ENCODE peak calls at places on chromosomes 12 and 14, in four cellular contexts. One of them, this sample, is unnamed. For H3K4me1, the result is how much of the 10 kb centered on the place peaks cover.

GRCh38 chr12:81759215-81759991 is at the start of gene PPFIA2:
- DNase-seq in left lung: peak
- DNase-seq in transverse colon: no peak
- DNase-seq in neural progenitor cell: peak
- DNase-seq in this sample: peak

GRCh38 chr12:124884587-124885438 is 21.1 kb upstream of the SCARB1 start:
- DNase-seq in left lung: no peak
- DNase-seq in transverse colon: peak
- DNase-seq in neural progenitor cell: peak
- DNase-seq in this sample: no peak

GRCh38 chr14:90785474-90785873 is 30.8 kb downstream of the TTC7B start:
- DNase-seq in left lung: peak
- DNase-seq in transverse colon: peak
- DNase-seq in neural progenitor cell: no peak
- DNase-seq in this sample: no peak

GRCh38 chr12:78085562-78086182 is 255.0 kb downstream of the NAV3 start:
- DNase-seq in left lung: no peak
- DNase-seq in transverse colon: no peak
- DNase-seq in neural progenitor cell: no peak
- DNase-seq in this sample: no peak

GRCh38 chr12:91250273-91250672 is 67.7 kb upstream of the DCN start:
- DNase-seq in left lung: no peak
- DNase-seq in transverse colon: no peak
- DNase-seq in neural progenitor cell: no peak
- DNase-seq in this sample: no peak

GRCh38 chr14:76924363-76925151 is 98.3 kb downstream of the LRRC74A start:
- DNase-seq in left lung: no peak
- DNase-seq in transverse colon: no peak
- DNase-seq in neural progenitor cell: peak
- DNase-seq in this sample: no peak

GRCh38 chr14:22887990-22888378 is 5.0 kb downstream of the REM2 start:
- DNase-seq in left lung: no peak
- DNase-seq in transverse colon: peak
- DNase-seq in neural progenitor cell: no peak
- DNase-seq in this sample: no peak

GRCh38 chr12:75208851-75209781 is 523 bp downstream of the KCNC2 start:
- DNase-seq in left lung: no peak
- DNase-seq in transverse colon: no peak
- DNase-seq in neural progenitor cell: peak
- DNase-seq in this sample: no peak

DNA sequence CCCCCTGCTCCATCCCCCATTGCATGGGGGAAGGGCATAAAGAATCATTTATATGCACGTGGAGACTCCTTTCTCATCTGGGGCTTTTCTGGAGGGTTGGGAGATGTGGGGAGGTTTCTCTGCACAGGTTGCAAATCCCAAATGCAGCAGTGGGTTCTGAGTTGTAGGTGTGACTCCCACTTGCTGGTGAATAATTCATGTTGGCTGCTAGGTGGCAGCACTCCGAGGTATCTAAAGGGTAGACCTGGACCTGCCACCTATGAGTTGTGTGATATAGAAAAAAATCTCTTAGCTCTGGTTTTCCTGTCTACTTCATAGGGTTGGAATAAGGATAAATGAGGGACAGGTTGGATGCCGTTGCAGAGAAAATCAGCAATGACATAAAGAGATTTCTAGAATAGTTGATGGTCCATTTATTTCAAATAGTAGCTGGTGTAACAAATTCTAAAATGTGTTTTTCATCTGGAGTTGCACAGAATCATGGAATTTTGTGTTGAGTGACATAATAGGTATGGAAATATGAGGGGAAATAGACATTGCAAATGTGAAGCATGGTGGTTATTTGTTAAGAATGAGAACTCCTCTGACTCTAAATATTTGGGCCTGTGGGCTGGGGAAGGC is 4.6 kb downstream of the MARCHF9 start:
- DNase-seq in left lung: no peak
- DNase-seq in transverse colon: no peak
- DNase-seq in neural progenitor cell: no peak
- DNase-seq in this sample: no peak
- H3K4me1 ChIP-seq in left lung: under half
- H3K4me1 ChIP-seq in transverse colon: under half
- H3K4me1 ChIP-seq in neural progenitor cell: under half
- H3K4me1 ChIP-seq in this sample: under half

GRCh38 chr12:104695453-104696148 is 238.9 kb downstream of the CHST11 start:
- DNase-seq in left lung: no peak
- DNase-seq in transverse colon: peak
- DNase-seq in neural progenitor cell: no peak
- DNase-seq in this sample: no peak
- TF ChIP-seq CTCF in left lung: no peak
- TF ChIP-seq CTCF in transverse colon: no peak
- TF ChIP-seq CTCF in neural progenitor cell: no peak
- TF ChIP-seq CTCF in this sample: no peak

GRCh38 chr12:4025420-4026358 is 152.5 kb upstream of the PARP11 start:
- DNase-seq in left lung: no peak
- DNase-seq in transverse colon: no peak
- DNase-seq in neural progenitor cell: peak
- DNase-seq in this sample: no peak
- H3K4me1 ChIP-seq in left lung: under half
- H3K4me1 ChIP-seq in transverse colon: under half
- H3K4me1 ChIP-seq in neural progenitor cell: under half
- H3K4me1 ChIP-seq in this sample: under half

GRCh38 chr14:45125754-45126153 is 8.5 kb downstream of the FKBP3 start:
- DNase-seq in left lung: no peak
- DNase-seq in transverse colon: no peak
- DNase-seq in neural progenitor cell: no peak
- DNase-seq in this sample: no peak
- TF ChIP-seq CTCF in left lung: no peak
- TF ChIP-seq CTCF in transverse colon: no peak
- TF ChIP-seq CTCF in neural progenitor cell: no peak
- TF ChIP-seq CTCF in this sample: no peak

DNA sequence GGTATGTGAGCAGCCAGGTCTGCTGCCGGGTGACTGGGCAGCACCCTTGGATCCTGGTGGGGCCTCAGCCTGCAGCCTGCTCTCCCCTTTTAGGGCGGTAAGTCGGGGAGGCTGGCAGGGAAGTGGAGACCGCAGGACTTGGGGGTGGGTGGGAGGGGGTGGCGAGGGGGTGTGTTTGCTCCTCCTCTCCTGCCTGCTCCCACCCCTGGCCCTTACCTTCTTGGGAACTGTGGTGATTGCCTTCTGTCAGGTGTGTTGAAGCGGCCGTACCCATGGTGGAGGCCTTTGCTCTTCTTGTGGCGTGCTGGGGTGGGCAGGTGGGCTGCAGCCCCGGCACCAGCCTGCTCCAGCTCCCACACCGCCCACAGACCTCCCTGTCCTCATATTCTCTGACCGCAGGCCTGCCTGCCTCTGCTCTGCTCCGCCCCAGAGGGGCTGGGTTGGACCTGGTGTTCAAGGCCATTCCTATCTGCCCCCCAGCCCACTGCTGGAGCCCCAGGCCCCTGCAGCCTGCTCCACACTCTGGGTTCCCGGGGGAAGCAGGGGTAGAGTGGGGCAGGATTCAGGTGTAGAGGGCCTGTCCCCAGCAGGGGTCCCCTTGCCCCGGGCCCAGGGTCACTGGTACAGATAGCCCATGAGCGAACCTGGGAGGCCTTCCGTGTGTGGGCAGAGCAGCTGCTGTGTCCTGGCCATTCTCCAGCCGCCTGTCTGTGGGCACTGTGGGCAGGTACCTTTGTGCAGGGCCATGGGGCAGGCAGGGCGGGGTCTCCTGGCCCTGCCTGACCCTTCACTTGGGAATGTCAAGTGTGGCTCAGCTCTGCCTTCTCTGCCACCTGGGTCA is 5.2 kb downstream of the TEDC1 start:
- DNase-seq in left lung: peak
- DNase-seq in transverse colon: no peak
- DNase-seq in neural progenitor cell: no peak
- DNase-seq in this sample: no peak
- H3K4me1 ChIP-seq in left lung: under half
- H3K4me1 ChIP-seq in transverse colon: under half
- H3K4me1 ChIP-seq in neural progenitor cell: under half
- H3K4me1 ChIP-seq in this sample: under half

DNA sequence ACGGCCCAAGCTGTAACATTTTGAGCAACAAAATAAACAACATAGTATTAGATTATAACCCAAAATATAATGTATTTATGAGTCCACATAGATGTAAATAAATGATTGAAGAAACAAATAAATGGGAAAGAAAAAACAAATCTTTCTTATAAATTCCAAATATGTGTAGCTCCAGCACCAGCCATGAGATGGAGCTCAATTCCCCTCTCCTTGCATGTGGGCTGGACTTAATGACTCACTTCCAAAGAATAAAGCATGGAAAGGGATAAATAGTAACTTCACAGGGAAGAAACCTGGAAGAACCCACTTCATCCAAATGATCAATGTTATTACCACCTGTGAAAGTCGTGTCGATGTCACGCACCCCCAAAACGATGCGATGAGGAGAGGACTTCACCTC is 158.8 kb downstream of the RPAP3 start:
- DNase-seq in left lung: no peak
- DNase-seq in transverse colon: no peak
- DNase-seq in neural progenitor cell: peak
- DNase-seq in this sample: no peak
- TF ChIP-seq CTCF in left lung: no peak
- TF ChIP-seq CTCF in transverse colon: no peak
- TF ChIP-seq CTCF in neural progenitor cell: peak
- TF ChIP-seq CTCF in this sample: no peak

DNA sequence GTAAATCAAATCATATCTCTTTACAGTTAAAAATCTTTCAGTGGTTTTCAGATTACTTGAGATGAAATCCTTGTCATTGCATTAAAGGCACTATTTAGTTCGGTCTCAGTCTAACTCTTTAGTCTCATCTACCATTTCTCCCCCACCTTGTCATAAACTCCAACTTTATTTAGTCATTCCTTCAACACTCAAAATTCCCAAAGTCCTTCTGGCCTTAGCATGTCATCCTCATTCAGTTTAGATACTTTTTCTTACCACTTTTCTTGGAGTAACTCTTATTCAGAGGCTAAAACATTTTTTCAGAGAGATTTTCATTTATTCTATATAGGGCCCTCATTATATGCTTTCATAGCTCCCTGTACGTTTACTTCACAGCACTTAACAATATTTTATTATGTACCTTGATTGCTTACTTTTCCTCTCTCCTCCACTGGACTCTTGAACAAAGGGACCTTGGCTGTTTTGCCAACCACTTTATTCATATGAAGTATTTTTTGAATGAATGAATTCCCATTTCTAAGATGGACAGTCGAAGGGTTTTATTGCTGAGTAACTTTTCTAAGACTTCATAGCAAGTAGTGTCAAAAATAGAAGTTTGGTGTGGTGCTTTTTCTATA is 12.8 kb downstream of the USP15 start:
- DNase-seq in left lung: no peak
- DNase-seq in transverse colon: no peak
- DNase-seq in neural progenitor cell: no peak
- DNase-seq in this sample: no peak
- H3K4me1 ChIP-seq in left lung: under half
- H3K4me1 ChIP-seq in transverse colon: under half
- H3K4me1 ChIP-seq in neural progenitor cell: under half
- H3K4me1 ChIP-seq in this sample: under half